ENCODE peak calls at places on chromosomes 7 and 10, in ten cellular contexts. M is ovary, L is prostate gland, Z is sigmoid colon, O is body of pancreas, B is IMR-90, D is stomach, U is NB4, Q is A549, P is tibial nerve. S is an unnamed sample.

GRCh38 chr10:31808258-31809218 is 120.1 kb downstream of the ARHGAP12 start:
- DNase-seq in L (no peak), U (peak), D (no peak), M (peak), Q (no peak), B (peak), O (no peak), Z (peak), P (peak), S (no peak)

GRCh38 chr7:101172005-101172853 is 6.9 kb upstream of the VGF start:
- DNase-seq in Z (no peak), O (no peak), M (no peak), P (no peak), U (no peak), Q (no peak), B (no peak), L (no peak), D (no peak), S (no peak)

GRCh38 chr10:11685787-11686218 is 56.4 kb upstream of the ECHDC3 start:
- DNase-seq in Z (peak), D (peak), L (peak), Q (no peak), B (peak), U (peak), P (peak), O (peak), M (peak), S (peak)

GRCh38 chr10:91420868-91421267 is 10.7 kb downstream of the HECTD2 start:
- DNase-seq in P (no peak), Q (no peak), D (no peak), L (no peak), B (peak), Z (no peak), O (no peak), U (peak), M (no peak), S (no peak)

GRCh38 chr10:43671659-43672555 is 23.2 kb upstream of the ZNF32 start:
- DNase-seq in P (peak), U (peak), M (peak), Z (peak), Q (peak), L (peak), O (peak), D (peak), B (peak), S (peak)

GRCh38 chr10:84743483-84743882 is 415.1 kb downstream of the CCSER2 start:
- DNase-seq in O (no peak), Z (no peak), Q (no peak), B (no peak), L (no peak), M (no peak), D (no peak), P (no peak), U (peak), S (no peak)

GRCh38 chr10:47288916-47289495 is 11.0 kb upstream of the GDF10 start:
- DNase-seq in Q (no peak), U (no peak), P (no peak), L (no peak), M (no peak), O (no peak), D (no peak), B (no peak), Z (peak), S (peak)

GRCh38 chr10:43436291-43437140 is at the start of gene ZNF487:
- DNase-seq in D (peak), B (peak), M (peak), U (peak), L (peak), O (peak), Z (peak), Q (peak), P (peak), S (peak)

GRCh38 chr10:131179386-131179785 is 132.1 kb downstream of the TCERG1L start:
- DNase-seq in M (peak), L (no peak), O (peak), U (no peak), D (no peak), P (no peak), Z (peak), Q (no peak), B (no peak), S (peak)

DNA sequence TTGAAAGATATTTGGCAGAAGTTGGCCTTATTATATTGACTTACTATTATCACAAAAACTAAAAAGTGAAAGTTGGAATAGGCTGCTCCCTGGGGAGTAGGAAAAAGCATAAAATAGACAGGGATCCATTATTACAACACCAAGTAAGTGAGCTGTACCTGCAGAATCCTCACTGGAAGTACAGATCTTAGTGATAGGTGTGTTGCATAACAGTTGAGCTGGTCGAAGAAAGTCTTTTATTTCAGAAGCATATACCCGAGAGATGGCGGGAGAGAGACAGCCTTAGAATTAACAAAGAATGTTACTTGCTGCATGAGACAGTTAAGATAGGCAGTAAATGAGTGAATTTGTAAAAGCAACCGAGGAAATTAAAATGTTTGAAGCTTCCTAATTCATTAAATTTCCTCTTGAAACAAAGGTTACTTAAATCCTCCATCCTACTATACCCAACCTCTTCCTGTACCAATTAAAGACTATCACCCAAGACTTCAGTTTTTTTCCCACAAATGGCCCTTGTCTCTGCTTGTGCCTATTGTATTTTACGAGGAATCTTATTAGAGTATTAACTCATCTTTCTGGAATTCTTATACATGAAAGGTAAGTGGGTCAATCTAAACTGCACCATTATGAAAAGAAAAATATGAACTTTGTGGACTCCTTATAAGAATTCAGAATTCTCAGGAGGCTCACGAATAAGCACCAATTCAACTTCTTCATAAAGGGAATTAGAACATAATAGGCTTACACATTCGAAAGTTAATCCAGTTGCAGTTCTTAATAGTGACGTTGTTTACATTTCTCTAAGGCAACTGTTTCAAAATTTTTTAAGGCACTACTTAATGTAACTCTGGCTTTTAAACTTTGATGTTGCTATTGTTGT is 56.2 kb downstream of the CREM start:
- DNase-seq in P (no peak), Q (no peak), O (no peak), D (no peak), U (no peak), L (no peak), Z (no peak), M (no peak), B (no peak), S (no peak)
- TF ChIP-seq CTCF in P (no peak), Q (no peak), O (no peak), D (no peak), U (no peak), L (no peak), Z (no peak), M (no peak), B (no peak), S (no peak)

GRCh38 chr7:132398253-132398913 is 177.9 kb downstream of the PLXNA4 start:
- DNase-seq in Q (no peak), L (no peak), D (no peak), U (no peak), M (no peak), Z (peak), B (no peak), O (no peak), P (no peak), S (no peak)

GRCh38 chr7:132402751-132403245 is 173.5 kb downstream of the PLXNA4 start:
- DNase-seq in L (no peak), B (no peak), Q (no peak), D (no peak), M (peak), U (no peak), O (no peak), Z (peak), P (peak), S (no peak)

GRCh38 chr7:132402096-132402495 is 174.2 kb downstream of the PLXNA4 start:
- DNase-seq in D (no peak), Q (no peak), Z (no peak), M (no peak), L (no peak), B (no peak), O (no peak), U (no peak), P (no peak), S (no peak)

GRCh38 chr7:132400667-132401142 is 175.6 kb downstream of the PLXNA4 start:
- DNase-seq in L (no peak), O (no peak), Z (peak), M (no peak), D (no peak), B (no peak), Q (no peak), U (no peak), P (peak), S (peak)

GRCh38 chr7:132399367-132399766 is 176.9 kb downstream of the PLXNA4 start:
- DNase-seq in P (no peak), M (no peak), Q (no peak), U (no peak), D (no peak), B (no peak), O (no peak), Z (no peak), L (no peak), S (no peak)
- H3K4me3 ChIP-seq in P (no peak), M (no peak), Q (no peak), U (no peak), D (no peak), B (no peak), O (no peak), Z (no peak), L (no peak), S (no peak)

GRCh38 chr7:22890773-22891172 is 68.1 kb upstream of the TOMM7 start:
- DNase-seq in L (no peak), Q (no peak), D (no peak), O (no peak), Z (no peak), U (no peak), P (no peak), B (no peak), M (no peak), S (no peak)

GRCh38 chr7:22884911-22885823 is 62.5 kb upstream of the TOMM7 start:
- DNase-seq in Z (no peak), P (no peak), B (peak), Q (no peak), D (no peak), U (peak), O (no peak), L (no peak), M (no peak), S (no peak)

GRCh38 chr7:22885824-22886255 is 63.2 kb upstream of the TOMM7 start:
- DNase-seq in U (peak), L (no peak), B (peak), M (no peak), D (no peak), Q (no peak), Z (no peak), P (no peak), O (no peak), S (no peak)
- TF ChIP-seq POLR2A in U (no peak), L (no peak), B (no peak), M (no peak), D (no peak), Q (no peak), Z (no peak), P (no peak), O (no peak), S (no peak)

DNA sequence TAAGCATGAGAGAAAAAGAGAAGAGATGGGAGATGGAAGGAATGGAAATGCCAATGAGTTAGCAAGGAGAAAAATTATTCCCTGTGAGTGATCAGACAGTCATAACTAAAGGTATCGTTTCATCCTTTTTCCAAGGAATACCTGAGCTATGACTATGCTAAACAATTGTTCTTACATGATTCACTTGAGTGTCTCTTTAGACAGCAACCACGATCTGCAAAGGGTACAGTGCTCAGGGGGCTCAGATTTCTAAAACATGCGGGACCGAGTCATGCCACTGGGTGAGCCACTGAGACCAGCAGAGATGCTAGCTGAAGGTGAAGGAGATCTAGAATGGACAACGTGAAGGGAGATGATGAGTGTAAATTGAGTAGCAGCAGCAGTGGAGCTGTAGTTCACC is 78.0 kb upstream of the CTTNBP2 start:
- DNase-seq in O (no peak), Q (no peak), B (no peak), L (no peak), M (no peak), D (no peak), Z (no peak), P (no peak), U (no peak), S (no peak)
- TF ChIP-seq CTCF in O (no peak), Q (no peak), B (no peak), L (no peak), M (no peak), D (no peak), Z (no peak), P (no peak), U (no peak), S (no peak)

GRCh38 chr7:84022686-84023308 is 171.8 kb downstream of the SEMA3A start:
- DNase-seq in P (no peak), M (no peak), D (peak), O (no peak), B (peak), Q (peak), Z (no peak), U (no peak), L (no peak), S (no peak)
- H3K4me3 ChIP-seq in P (no peak), M (no peak), D (no peak), O (no peak), B (no peak), Q (peak), Z (no peak), U (no peak), L (no peak), S (no peak)

DNA sequence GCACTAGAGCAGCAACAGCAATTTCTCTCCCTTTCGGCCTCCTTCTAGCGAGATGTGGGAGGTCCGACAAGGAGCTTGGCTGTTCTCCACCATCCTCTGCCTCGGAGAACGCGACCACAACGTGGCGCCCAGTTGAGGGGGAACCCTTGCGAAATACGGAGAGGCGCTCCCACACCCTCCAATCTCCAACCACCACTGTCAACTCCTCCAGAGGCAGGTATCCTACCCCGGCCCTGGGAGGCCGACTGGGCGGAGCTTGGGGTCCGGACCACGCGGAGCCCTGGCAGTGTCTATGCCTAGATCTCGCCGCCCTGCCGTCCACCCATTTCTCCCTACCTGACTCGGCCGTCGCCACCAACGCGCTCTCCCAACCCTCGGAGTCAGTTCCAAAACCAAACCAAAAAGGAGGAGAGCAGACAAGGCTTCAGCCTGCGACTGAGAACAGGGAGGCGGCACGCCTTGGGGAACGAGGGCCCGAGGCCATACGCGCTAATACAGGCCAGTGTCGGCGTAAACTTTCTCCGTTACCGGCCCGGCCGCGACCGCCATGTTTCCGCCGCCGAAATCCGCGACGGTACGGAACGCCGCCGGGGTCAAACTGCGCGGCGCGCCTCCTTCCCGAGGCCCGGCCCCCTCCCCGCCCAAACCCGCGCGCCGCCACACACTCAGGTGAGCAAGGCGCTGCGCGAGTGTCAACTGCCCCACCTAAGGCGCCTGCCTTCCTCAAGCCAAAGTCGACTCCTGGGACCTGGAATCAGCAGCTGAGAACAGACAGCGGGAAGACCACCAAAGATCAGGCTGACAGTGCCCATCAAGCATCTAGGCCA is at the start of gene TMEM168:
- DNase-seq in L (peak), D (peak), Z (peak), B (peak), P (peak), O (peak), M (peak), Q (peak), U (peak), S (peak)
- TF ChIP-seq POLR2A in L (peak), D (no peak), Z (peak), B (peak), P (no peak), O (peak), M (no peak), Q (peak), U (peak), S (no peak)

DNA sequence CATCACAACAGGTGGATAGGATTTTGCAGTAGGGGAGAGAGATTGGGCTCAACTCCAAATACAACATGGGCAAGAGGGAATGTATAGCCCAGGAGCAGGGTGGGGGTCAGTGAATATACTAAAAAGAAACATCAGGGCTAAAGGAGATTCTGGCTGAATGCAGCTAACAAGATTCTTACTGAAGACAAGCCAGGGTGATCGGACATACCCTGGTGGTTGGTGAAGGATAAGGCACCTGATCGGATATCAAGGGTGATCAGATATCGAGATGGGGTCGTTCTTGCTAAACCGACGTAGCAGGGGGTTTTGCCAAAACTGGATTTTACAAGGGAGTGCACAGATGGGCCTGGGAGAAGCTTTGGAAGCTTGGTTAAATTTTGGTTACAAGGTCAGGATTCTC is 34.4 kb downstream of the WIPF3 start:
- DNase-seq in D (no peak), U (no peak), B (no peak), O (no peak), Q (no peak), Z (no peak), M (no peak), L (no peak), P (no peak), S (no peak)
- TF ChIP-seq CTCF in D (no peak), U (no peak), B (no peak), O (no peak), Q (no peak), Z (no peak), M (no peak), L (no peak), P (no peak), S (no peak)

DNA sequence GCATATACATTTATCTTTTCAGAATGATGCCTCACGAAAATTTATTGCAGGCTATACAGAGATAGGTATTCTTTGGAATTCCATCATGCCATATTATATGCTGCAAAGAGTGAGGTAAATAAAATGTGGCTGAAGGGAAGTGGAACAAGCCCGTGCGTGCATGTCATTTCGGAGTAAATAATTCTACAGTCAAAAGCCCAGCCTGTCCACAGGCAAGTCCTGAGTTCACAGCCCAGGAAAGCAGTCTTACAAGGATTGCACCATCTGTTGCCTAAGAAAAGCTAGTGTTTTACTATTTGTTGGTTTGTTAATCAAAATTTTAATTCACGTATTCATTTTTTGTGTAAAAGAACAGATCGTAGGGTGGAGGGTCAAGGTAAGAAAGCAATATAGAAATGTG is 292.4 kb upstream of the AKR1E2 start:
- DNase-seq in L (peak), Q (no peak), P (no peak), Z (no peak), D (no peak), O (no peak), B (no peak), U (no peak), M (no peak), S (no peak)
- H3K4me3 ChIP-seq in L (no peak), Q (no peak), P (no peak), Z (no peak), D (no peak), O (no peak), B (no peak), U (no peak), M (no peak), S (no peak)